ENCODE peak calls at places on chromosomes 3 and 15, in five cellular contexts. Q, W, A, V and P are unnamed samples.

GRCh38 chr3:178072931-178073330 is 463.3 kb upstream of the KCNMB2 start:
- DNase-seq in A (no peak), W (no peak), Q (no peak), V (no peak), P (no peak)

GRCh38 chr3:179971280-179971679 is 65.5 kb downstream of the PEX5L start:
- DNase-seq in Q (no peak), V (no peak), A (no peak), W (no peak), P (no peak)

GRCh38 chr3:40996827-40997710 is 202.2 kb upstream of the CTNNB1 start:
- DNase-seq in Q (no peak), A (no peak), W (no peak), V (no peak), P (no peak)

GRCh38 chr15:69748131-69748530 is 295.5 kb downstream of the RPLP1 start:
- DNase-seq in V (no peak), W (no peak), A (no peak), Q (no peak), P (no peak)

GRCh38 chr3:127040216-127040615 is 57.3 kb downstream of the PLXNA1 start:
- DNase-seq in W (no peak), V (no peak), Q (no peak), A (peak), P (no peak)

GRCh38 chr3:71172951-71173350 is 410.6 kb downstream of the FOXP1 start:
- DNase-seq in V (no peak), Q (no peak), W (no peak), A (no peak), P (no peak)

GRCh38 chr3:156617145-156617544 is 57.2 kb upstream of the TIPARP start:
- DNase-seq in A (no peak), V (no peak), Q (no peak), W (no peak), P (peak)

GRCh38 chr3:133965033-133965570 is 64.6 kb downstream of the SLCO2A1 start:
- DNase-seq in V (no peak), W (no peak), A (no peak), Q (no peak), P (no peak)

GRCh38 chr3:48634661-48635221 is 520 bp downstream of the SLC26A6 start:
- DNase-seq in V (no peak), Q (peak), W (peak), A (peak), P (peak)

GRCh38 chr3:126449621-126450051 is 26.1 kb downstream of the ZXDC start:
- DNase-seq in W (no peak), A (no peak), V (no peak), Q (no peak), P (no peak)